ENCODE peak calls at places on chromosome 5, in six cellular contexts. H is Peyer's patch, Y is uterus, I is suprapubic skin, J is body of pancreas, B is stomach. F is an unnamed sample.

GRCh38 chr5:181059297-181060230 is 19.5 kb downstream of the BTNL9 start:
- DNase-seq in Y (no peak), B (no peak), J (no peak), H (no peak), I (no peak), F (no peak)

GRCh38 chr5:135608361-135608760 is 29.6 kb upstream of the CXCL14 start:
- DNase-seq in B (no peak), Y (no peak), J (no peak), H (no peak), I (no peak), F (no peak)

GRCh38 chr5:65927497-65928340 is 1.3 kb downstream of the ERBIN start:
- DNase-seq in H (no peak), B (no peak), J (no peak), I (no peak), Y (no peak), F (no peak)

GRCh38 chr5:72387985-72388384 is 67.8 kb downstream of the PTCD2 start:
- DNase-seq in J (no peak), B (no peak), H (no peak), Y (no peak), I (no peak), F (no peak)

GRCh38 chr5:16855475-16855874 is 80.6 kb downstream of the MYO10 start:
- DNase-seq in J (no peak), H (no peak), B (peak; percentile 39), I (no peak), Y (no peak), F (no peak)

GRCh38 chr5:71832812-71833456 is 113.9 kb downstream of the CARTPT start:
- DNase-seq in B (no peak), Y (no peak), H (no peak), I (no peak), J (no peak), F (no peak)

GRCh38 chr5:106121972-106122605 is 1548.6 kb downstream of the EFNA5 start:
- DNase-seq in Y (no peak), I (no peak), H (no peak), J (peak; percentile 44), B (peak; percentile 31), F (peak; percentile 54)

GRCh38 chr5:5979362-5979760 is 399.0 kb downstream of the MED10 start:
- DNase-seq in J (no peak), H (no peak), B (no peak), I (no peak), Y (peak; percentile 30), F (no peak)

GRCh38 chr5:102594192-102594591 is 95.4 kb upstream of the SLCO6A1 start:
- DNase-seq in I (no peak), J (no peak), H (no peak), Y (no peak), B (no peak), F (no peak)

GRCh38 chr5:72882989-72883388 is 66.5 kb downstream of the TNPO1 start:
- DNase-seq in I (no peak), J (no peak), H (no peak), Y (no peak), B (no peak), F (no peak)

GRCh38 chr5:124825983-124826337 is 79.5 kb upstream of the ZNF608 start:
- DNase-seq in I (no peak), H (no peak), J (no peak), B (no peak), Y (no peak), F (no peak)

GRCh38 chr5:76785493-76785892 is 33.3 kb upstream of the F2RL1 start:
- DNase-seq in J (no peak), H (no peak), I (no peak), B (no peak), Y (no peak), F (no peak)

GRCh38 chr5:40046792-40047191 is 622.0 kb upstream of the DAB2 start:
- DNase-seq in H (no peak), B (no peak), I (no peak), Y (no peak), J (no peak), F (no peak)

GRCh38 chr5:124798890-124799289 is 52.5 kb upstream of the ZNF608 start:
- DNase-seq in I (no peak), J (no peak), B (no peak), H (no peak), Y (no peak), F (no peak)

GRCh38 chr5:176994460-176995121 is 12.0 kb downstream of the UIMC1 start:
- DNase-seq in B (peak; percentile 45), I (no peak), Y (no peak), H (no peak), J (peak; percentile 62), F (no peak)

GRCh38 chr5:151063136-151063544 is 17.7 kb downstream of the TNIP1 start:
- DNase-seq in B (no peak), H (no peak), J (peak; percentile 43), I (no peak), Y (peak; percentile 48), F (no peak)

DNA sequence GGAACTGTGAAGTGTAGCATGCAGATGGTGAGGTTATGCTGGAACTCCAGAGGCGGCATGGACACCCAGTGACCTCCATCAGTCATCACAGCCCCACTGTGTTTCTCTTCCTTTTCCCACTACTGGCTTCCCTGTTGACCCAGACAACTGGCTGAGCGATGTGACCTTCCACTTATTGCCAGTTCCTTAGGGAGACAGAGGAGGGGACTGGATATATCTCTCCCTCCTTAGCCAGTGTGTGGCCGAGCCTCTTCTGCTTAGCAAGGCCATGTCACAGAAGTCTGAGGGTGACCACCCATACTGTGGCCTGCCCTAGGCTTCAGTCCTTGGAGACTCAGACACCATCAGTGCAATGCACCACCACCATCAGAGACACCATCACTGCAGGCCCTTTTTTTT is 3.0 kb upstream of the PHYKPL start:
- DNase-seq in B (no peak), H (no peak), J (no peak), I (no peak), Y (no peak), F (no peak)
- H3K4me1 ChIP-seq in B (peaks cover 72% of the 10 kb centered on the region), H (peaks cover 43% of the 10 kb centered on the region), J (peaks cover 39% of the 10 kb centered on the region), I (peaks cover 73% of the 10 kb centered on the region), Y (no peaks in the 10 kb centered on the region), F (peaks cover 20% of the 10 kb centered on the region)

DNA sequence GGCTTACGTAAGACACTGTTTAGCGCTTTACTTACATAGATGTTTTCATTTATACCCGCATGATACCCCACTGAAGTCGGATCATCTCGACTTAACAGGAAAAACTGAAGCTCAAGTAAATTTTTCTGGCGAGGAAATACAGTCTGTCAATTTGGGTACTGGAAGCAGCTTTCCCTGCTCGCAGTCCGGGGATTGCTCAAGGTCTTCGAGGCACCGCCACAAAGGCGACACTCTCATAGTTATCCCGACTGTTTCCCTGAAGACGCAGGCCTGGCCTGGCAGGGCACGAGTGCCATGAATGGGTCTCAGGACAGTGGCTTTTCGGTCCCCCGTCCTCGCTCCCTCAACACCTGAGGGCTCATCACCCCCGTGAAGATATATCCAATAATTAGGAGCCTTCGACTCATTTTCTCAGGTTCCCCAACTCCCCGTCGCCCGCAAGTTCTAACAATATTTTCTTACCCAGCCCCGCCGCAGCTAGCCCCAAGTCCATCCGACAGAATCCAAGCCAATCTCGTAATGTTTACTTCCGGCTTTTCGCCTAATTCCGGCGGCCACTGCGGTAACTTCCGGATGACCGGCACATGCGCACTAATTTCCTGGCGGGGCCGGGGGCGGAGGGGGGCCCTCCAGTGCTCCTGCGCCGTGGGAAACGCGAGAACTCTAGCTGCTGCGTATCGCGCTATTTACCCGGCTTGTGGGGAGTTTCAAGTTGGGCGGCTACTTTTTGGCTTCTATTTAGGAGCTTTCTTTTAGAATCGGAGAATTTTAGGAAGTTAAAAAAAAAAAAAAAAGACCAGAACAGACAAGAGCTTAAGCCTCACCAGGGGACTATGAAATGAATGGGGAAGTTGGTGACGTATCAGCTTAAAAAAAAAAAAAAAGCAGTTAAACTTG is at the start of gene SLU7:
- DNase-seq in Y (peak; percentile 96), I (peak; percentile 97), H (peak; percentile 91), J (peak; percentile 96), B (peak; percentile 96), F (peak; percentile 92)
- TF ChIP-seq POLR2A in Y (peak; percentile 67), I (peak; percentile 44), H (peak; percentile 66), J (peak; percentile 50), B (no peak), F (peak; percentile 84)

GRCh38 chr5:78574157-78574673 is 74.4 kb downstream of the LHFPL2 start:
- DNase-seq in Y (no peak), J (no peak), B (no peak), H (peak; percentile 68), I (no peak), F (no peak)
- H3K4me1 ChIP-seq in Y (no peaks in the 10 kb centered on the region), J (peaks cover 16% of the 10 kb centered on the region), B (peaks cover 42% of the 10 kb centered on the region), H (no peaks in the 10 kb centered on the region), I (peaks cover 12% of the 10 kb centered on the region), F (peaks cover 7% of the 10 kb centered on the region)

DNA sequence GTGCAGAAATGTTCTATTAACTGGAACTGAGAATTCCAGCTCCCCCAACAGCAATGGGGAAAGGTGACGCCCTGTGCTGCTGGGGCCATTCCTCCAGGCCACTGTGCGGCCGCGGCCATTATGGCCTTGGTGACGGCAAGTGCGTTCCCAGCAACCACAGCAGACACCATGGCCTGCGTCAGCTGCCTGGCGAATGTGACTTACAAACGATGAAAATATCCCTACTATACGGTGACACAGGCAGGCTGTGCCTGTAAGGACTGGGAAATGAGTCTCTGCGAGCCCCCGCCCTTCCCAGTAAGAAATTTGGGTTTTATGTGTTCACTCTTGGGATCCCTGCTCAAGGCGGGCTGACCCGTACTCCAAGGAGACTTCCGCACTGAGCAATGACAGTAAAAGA is 20.6 kb downstream of the CLPTM1L start:
- DNase-seq in Y (no peak), B (no peak), J (peak; percentile 6), H (peak; percentile 28), I (no peak), F (peak; percentile 27)
- TF ChIP-seq POLR2A in Y (no peak), B (no peak), J (no peak), H (no peak), I (no peak), F (no peak)

GRCh38 chr5:14413331-14413750 is 168.3 kb upstream of the OTULINL start:
- DNase-seq in I (no peak), B (no peak), J (no peak), H (no peak), Y (no peak), F (no peak)

GRCh38 chr5:14415516-14416074 is 166.0 kb upstream of the OTULINL start:
- DNase-seq in J (no peak), I (no peak), H (no peak), B (no peak), Y (no peak), F (no peak)

GRCh38 chr5:14414615-14415515 is 166.7 kb upstream of the OTULINL start:
- DNase-seq in H (no peak), Y (no peak), B (no peak), J (no peak), I (no peak), F (no peak)

GRCh38 chr5:14416709-14417108 is 164.9 kb upstream of the OTULINL start:
- DNase-seq in Y (no peak), B (no peak), J (no peak), H (no peak), I (no peak), F (no peak)

DNA sequence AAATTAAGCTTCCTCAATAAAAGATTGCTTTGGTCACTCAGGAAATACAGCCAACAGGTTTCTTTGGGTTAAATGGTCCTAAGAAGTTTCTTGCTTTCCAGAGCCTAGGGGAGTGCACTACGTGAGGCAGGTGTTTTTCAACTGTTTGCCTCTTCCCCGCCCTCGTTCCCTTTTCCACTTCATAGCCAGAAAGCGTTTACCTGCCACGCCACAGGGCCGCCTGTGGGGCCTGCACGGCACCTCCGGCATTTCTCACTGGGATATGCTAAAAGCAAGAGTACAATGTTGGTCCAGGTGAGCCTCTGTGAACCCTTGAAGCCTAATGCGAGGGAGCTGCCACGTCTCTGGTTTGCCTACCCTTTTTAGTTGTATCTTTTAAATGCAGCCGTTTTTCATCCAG is 167.6 kb upstream of the OTULINL start:
- DNase-seq in J (no peak), H (no peak), I (no peak), B (no peak), Y (no peak), F (no peak)
- H3K4me1 ChIP-seq in J (no peaks in the 10 kb centered on the region), H (no peaks in the 10 kb centered on the region), I (peaks cover 3% of the 10 kb centered on the region), B (peaks cover 40% of the 10 kb centered on the region), Y (no peaks in the 10 kb centered on the region), F (no peaks in the 10 kb centered on the region)

GRCh38 chr5:131589510-131590348 is 45.3 kb downstream of the RAPGEF6 start:
- DNase-seq in J (no peak), H (no peak), I (no peak), B (no peak), Y (no peak), F (no peak)

GRCh38 chr5:131595088-131596033 is 39.7 kb downstream of the RAPGEF6 start:
- DNase-seq in I (no peak), Y (no peak), J (no peak), H (no peak), B (no peak), F (no peak)
- TF ChIP-seq POLR2A in I (no peak), Y (no peak), J (no peak), H (no peak), B (no peak), F (no peak)